ENCODE peak calls at places on chromosomes 4 and X, in ten cellular contexts. One of them, this sample, is unnamed.

GRCh38 chr4:22217480-22217879 is 268.9 kb upstream of the KCNIP4 start:
- DNase-seq in NCI-H774: no peak
- DNase-seq in suprapubic skin: no peak
- DNase-seq in T-helper 2 cell: no peak
- DNase-seq in activated gamma-delta T cell treated with Interleukin-2 at 50 U/mL for 16 hours: no peak
- DNase-seq in cortex of kidney: no peak
- DNase-seq in GM12878: no peak
- DNase-seq in Peyer's patch: no peak
- DNase-seq in activated CD4-positive, alpha-beta T cell treated with anti-CD3 and anti-CD28 coated beads, Interleukin-2, amount 50 U/mL, for 24 hours: no peak
- DNase-seq in EL: no peak
- DNase-seq in this sample: no peak

GRCh38 chr4:88054909-88055308 is 47.5 kb downstream of the PKD2 start:
- DNase-seq in T-helper 2 cell: peak
- DNase-seq in activated CD4-positive, alpha-beta T cell treated with anti-CD3 and anti-CD28 coated beads, Interleukin-2, amount 50 U/mL, for 24 hours: no peak
- DNase-seq in suprapubic skin: no peak
- DNase-seq in EL: peak
- DNase-seq in GM12878: no peak
- DNase-seq in activated gamma-delta T cell treated with Interleukin-2 at 50 U/mL for 16 hours: no peak
- DNase-seq in Peyer's patch: peak
- DNase-seq in NCI-H774: no peak
- DNase-seq in cortex of kidney: no peak
- DNase-seq in this sample: no peak

GRCh38 chrX:68876731-68877130 is 47.9 kb downstream of the EFNB1 start:
- DNase-seq in NCI-H774: no peak
- DNase-seq in cortex of kidney: no peak
- DNase-seq in T-helper 2 cell: no peak
- DNase-seq in activated CD4-positive, alpha-beta T cell treated with anti-CD3 and anti-CD28 coated beads, Interleukin-2, amount 50 U/mL, for 24 hours: no peak
- DNase-seq in suprapubic skin: no peak
- DNase-seq in activated gamma-delta T cell treated with Interleukin-2 at 50 U/mL for 16 hours: no peak
- DNase-seq in EL: no peak
- DNase-seq in Peyer's patch: no peak
- DNase-seq in GM12878: no peak
- DNase-seq in this sample: no peak

GRCh38 chr4:15040916-15041463 is 38.7 kb downstream of the CPEB2 start:
- DNase-seq in cortex of kidney: no peak
- DNase-seq in activated gamma-delta T cell treated with Interleukin-2 at 50 U/mL for 16 hours: no peak
- DNase-seq in activated CD4-positive, alpha-beta T cell treated with anti-CD3 and anti-CD28 coated beads, Interleukin-2, amount 50 U/mL, for 24 hours: no peak
- DNase-seq in NCI-H774: no peak
- DNase-seq in Peyer's patch: no peak
- DNase-seq in EL: no peak
- DNase-seq in GM12878: no peak
- DNase-seq in T-helper 2 cell: no peak
- DNase-seq in suprapubic skin: no peak
- DNase-seq in this sample: no peak

GRCh38 chrX:133986008-133986683 is 752 bp upstream of the GPC3 start:
- DNase-seq in Peyer's patch: no peak
- DNase-seq in GM12878: no peak
- DNase-seq in NCI-H774: no peak
- DNase-seq in suprapubic skin: no peak
- DNase-seq in activated CD4-positive, alpha-beta T cell treated with anti-CD3 and anti-CD28 coated beads, Interleukin-2, amount 50 U/mL, for 24 hours: no peak
- DNase-seq in EL: no peak
- DNase-seq in cortex of kidney: no peak
- DNase-seq in activated gamma-delta T cell treated with Interleukin-2 at 50 U/mL for 16 hours: no peak
- DNase-seq in T-helper 2 cell: no peak
- DNase-seq in this sample: no peak

GRCh38 chrX:136162827-136163427 is 15.6 kb downstream of the FHL1 start:
- DNase-seq in activated gamma-delta T cell treated with Interleukin-2 at 50 U/mL for 16 hours: peak
- DNase-seq in Peyer's patch: peak
- DNase-seq in EL: peak
- DNase-seq in activated CD4-positive, alpha-beta T cell treated with anti-CD3 and anti-CD28 coated beads, Interleukin-2, amount 50 U/mL, for 24 hours: peak
- DNase-seq in GM12878: no peak
- DNase-seq in suprapubic skin: no peak
- DNase-seq in cortex of kidney: no peak
- DNase-seq in T-helper 2 cell: peak
- DNase-seq in NCI-H774: no peak
- DNase-seq in this sample: no peak

GRCh38 chr4:54541426-54542118 is 116.2 kb upstream of the KIT start:
- DNase-seq in Peyer's patch: no peak
- DNase-seq in suprapubic skin: no peak
- DNase-seq in cortex of kidney: no peak
- DNase-seq in T-helper 2 cell: no peak
- DNase-seq in activated gamma-delta T cell treated with Interleukin-2 at 50 U/mL for 16 hours: no peak
- DNase-seq in GM12878: no peak
- DNase-seq in NCI-H774: no peak
- DNase-seq in activated CD4-positive, alpha-beta T cell treated with anti-CD3 and anti-CD28 coated beads, Interleukin-2, amount 50 U/mL, for 24 hours: no peak
- DNase-seq in EL: peak
- DNase-seq in this sample: peak

GRCh38 chr4:110106946-110107325 is 91.5 kb downstream of the ELOVL6 start:
- DNase-seq in GM12878: no peak
- DNase-seq in suprapubic skin: no peak
- DNase-seq in activated gamma-delta T cell treated with Interleukin-2 at 50 U/mL for 16 hours: no peak
- DNase-seq in activated CD4-positive, alpha-beta T cell treated with anti-CD3 and anti-CD28 coated beads, Interleukin-2, amount 50 U/mL, for 24 hours: no peak
- DNase-seq in NCI-H774: peak
- DNase-seq in EL: peak
- DNase-seq in cortex of kidney: no peak
- DNase-seq in Peyer's patch: no peak
- DNase-seq in T-helper 2 cell: peak
- DNase-seq in this sample: peak

GRCh38 chr4:108919229-108919893 is 156.5 kb upstream of the ETNPPL start:
- DNase-seq in NCI-H774: no peak
- DNase-seq in cortex of kidney: no peak
- DNase-seq in EL: no peak
- DNase-seq in activated CD4-positive, alpha-beta T cell treated with anti-CD3 and anti-CD28 coated beads, Interleukin-2, amount 50 U/mL, for 24 hours: no peak
- DNase-seq in Peyer's patch: no peak
- DNase-seq in activated gamma-delta T cell treated with Interleukin-2 at 50 U/mL for 16 hours: no peak
- DNase-seq in GM12878: no peak
- DNase-seq in T-helper 2 cell: no peak
- DNase-seq in suprapubic skin: no peak
- DNase-seq in this sample: no peak

GRCh38 chrX:136211766-136212556 is 39.2 kb downstream of the MAP7D3 start:
- DNase-seq in GM12878: no peak
- DNase-seq in suprapubic skin: peak
- DNase-seq in activated CD4-positive, alpha-beta T cell treated with anti-CD3 and anti-CD28 coated beads, Interleukin-2, amount 50 U/mL, for 24 hours: no peak
- DNase-seq in activated gamma-delta T cell treated with Interleukin-2 at 50 U/mL for 16 hours: no peak
- DNase-seq in EL: no peak
- DNase-seq in cortex of kidney: no peak
- DNase-seq in NCI-H774: no peak
- DNase-seq in T-helper 2 cell: no peak
- DNase-seq in Peyer's patch: no peak
- DNase-seq in this sample: no peak

GRCh38 chrX:24369816-24370215 is 9.4 kb downstream of the SUPT20HL1 start:
- DNase-seq in Peyer's patch: no peak
- DNase-seq in T-helper 2 cell: no peak
- DNase-seq in EL: no peak
- DNase-seq in GM12878: no peak
- DNase-seq in activated CD4-positive, alpha-beta T cell treated with anti-CD3 and anti-CD28 coated beads, Interleukin-2, amount 50 U/mL, for 24 hours: no peak
- DNase-seq in cortex of kidney: no peak
- DNase-seq in activated gamma-delta T cell treated with Interleukin-2 at 50 U/mL for 16 hours: no peak
- DNase-seq in suprapubic skin: no peak
- DNase-seq in NCI-H774: no peak
- DNase-seq in this sample: no peak

GRCh38 chr4:78556655-78557054 is 5.1 kb downstream of the ANXA3 start:
- DNase-seq in Peyer's patch: no peak
- DNase-seq in cortex of kidney: no peak
- DNase-seq in NCI-H774: no peak
- DNase-seq in EL: no peak
- DNase-seq in activated gamma-delta T cell treated with Interleukin-2 at 50 U/mL for 16 hours: no peak
- DNase-seq in activated CD4-positive, alpha-beta T cell treated with anti-CD3 and anti-CD28 coated beads, Interleukin-2, amount 50 U/mL, for 24 hours: no peak
- DNase-seq in suprapubic skin: no peak
- DNase-seq in GM12878: no peak
- DNase-seq in T-helper 2 cell: no peak
- DNase-seq in this sample: no peak

GRCh38 chr4:10684631-10685030 is at the start of gene CLNK:
- DNase-seq in EL: no peak
- DNase-seq in cortex of kidney: no peak
- DNase-seq in GM12878: peak
- DNase-seq in NCI-H774: no peak
- DNase-seq in T-helper 2 cell: no peak
- DNase-seq in activated CD4-positive, alpha-beta T cell treated with anti-CD3 and anti-CD28 coated beads, Interleukin-2, amount 50 U/mL, for 24 hours: no peak
- DNase-seq in activated gamma-delta T cell treated with Interleukin-2 at 50 U/mL for 16 hours: no peak
- DNase-seq in suprapubic skin: no peak
- DNase-seq in Peyer's patch: peak
- DNase-seq in this sample: no peak

GRCh38 chr4:41332666-41333065 is 75.9 kb downstream of the UCHL1 start:
- DNase-seq in NCI-H774: no peak
- DNase-seq in activated CD4-positive, alpha-beta T cell treated with anti-CD3 and anti-CD28 coated beads, Interleukin-2, amount 50 U/mL, for 24 hours: no peak
- DNase-seq in T-helper 2 cell: no peak
- DNase-seq in suprapubic skin: no peak
- DNase-seq in cortex of kidney: no peak
- DNase-seq in GM12878: no peak
- DNase-seq in Peyer's patch: no peak
- DNase-seq in EL: no peak
- DNase-seq in activated gamma-delta T cell treated with Interleukin-2 at 50 U/mL for 16 hours: no peak
- DNase-seq in this sample: no peak

GRCh38 chr4:185567828-185568442 is 32.6 kb upstream of the PDLIM3 start:
- DNase-seq in T-helper 2 cell: no peak
- DNase-seq in GM12878: no peak
- DNase-seq in EL: no peak
- DNase-seq in suprapubic skin: peak
- DNase-seq in Peyer's patch: peak
- DNase-seq in NCI-H774: no peak
- DNase-seq in activated CD4-positive, alpha-beta T cell treated with anti-CD3 and anti-CD28 coated beads, Interleukin-2, amount 50 U/mL, for 24 hours: no peak
- DNase-seq in cortex of kidney: no peak
- DNase-seq in activated gamma-delta T cell treated with Interleukin-2 at 50 U/mL for 16 hours: no peak
- DNase-seq in this sample: no peak

GRCh38 chr4:13348216-13348615 is 135.9 kb downstream of the RAB28 start:
- DNase-seq in activated CD4-positive, alpha-beta T cell treated with anti-CD3 and anti-CD28 coated beads, Interleukin-2, amount 50 U/mL, for 24 hours: no peak
- DNase-seq in GM12878: no peak
- DNase-seq in T-helper 2 cell: no peak
- DNase-seq in suprapubic skin: no peak
- DNase-seq in Peyer's patch: no peak
- DNase-seq in activated gamma-delta T cell treated with Interleukin-2 at 50 U/mL for 16 hours: no peak
- DNase-seq in EL: no peak
- DNase-seq in cortex of kidney: no peak
- DNase-seq in NCI-H774: no peak
- DNase-seq in this sample: no peak

GRCh38 chr4:26087108-26087507 is 173.1 kb downstream of the SMIM20 start:
- DNase-seq in activated CD4-positive, alpha-beta T cell treated with anti-CD3 and anti-CD28 coated beads, Interleukin-2, amount 50 U/mL, for 24 hours: no peak
- DNase-seq in suprapubic skin: no peak
- DNase-seq in EL: peak
- DNase-seq in Peyer's patch: no peak
- DNase-seq in T-helper 2 cell: no peak
- DNase-seq in GM12878: no peak
- DNase-seq in NCI-H774: no peak
- DNase-seq in activated gamma-delta T cell treated with Interleukin-2 at 50 U/mL for 16 hours: no peak
- DNase-seq in cortex of kidney: no peak
- DNase-seq in this sample: no peak

GRCh38 chrX:71912156-71912555 is 1.5 kb downstream of the NHSL2 start:
- DNase-seq in T-helper 2 cell: no peak
- DNase-seq in suprapubic skin: no peak
- DNase-seq in activated gamma-delta T cell treated with Interleukin-2 at 50 U/mL for 16 hours: no peak
- DNase-seq in cortex of kidney: no peak
- DNase-seq in Peyer's patch: no peak
- DNase-seq in activated CD4-positive, alpha-beta T cell treated with anti-CD3 and anti-CD28 coated beads, Interleukin-2, amount 50 U/mL, for 24 hours: no peak
- DNase-seq in EL: no peak
- DNase-seq in NCI-H774: no peak
- DNase-seq in GM12878: no peak
- DNase-seq in this sample: no peak